ENCODE peak calls at places on chromosome 17, in nine cellular contexts. C is gastrocnemius medialis; N is stromal cell of bone marrow; I is stimulated activated CD8-positive, alpha-beta memory T cell treated with anti-CD3 and anti-CD28 coated beads, Interleukin-2, amount 100 ng/mL, for 48 hours; B is lower leg skin; Q is ovary; P is GF-D8; U is AG08395; T is amniotic stem cell. H is an unnamed sample.

GRCh38 chr17:39114744-39115534 is 36.5 kb downstream of the PLXDC1 start:
- DNase-seq in U (peak), P (no peak), B (no peak), I (no peak), Q (no peak), T (peak), N (peak), C (no peak), H (no peak)

GRCh38 chr17:79026345-79027273 is 2.6 kb downstream of the C1QTNF1 start:
- DNase-seq in B (peak), C (peak), N (no peak), U (peak), P (no peak), Q (peak), I (no peak), T (no peak), H (no peak)

GRCh38 chr17:41140360-41141132 is at the start of gene KRTAP4-6:
- DNase-seq in N (peak), B (no peak), U (peak), Q (no peak), T (peak), P (no peak), C (no peak), I (no peak), H (no peak)

GRCh38 chr17:50184611-50185398 is 16.6 kb downstream of the COL1A1 start:
- DNase-seq in P (no peak), I (no peak), C (peak), B (peak), Q (peak), N (no peak), T (no peak), U (no peak), H (peak)

GRCh38 chr17:41919840-41920579 is 1.3 kb upstream of the ACLY start:
- DNase-seq in I (no peak), T (no peak), Q (peak), C (peak), N (no peak), U (no peak), B (no peak), P (no peak), H (no peak)

GRCh38 chr17:57501016-57501415 is 244.1 kb downstream of the CCDC182 start:
- DNase-seq in B (no peak), C (no peak), P (no peak), U (no peak), N (no peak), Q (no peak), I (no peak), T (no peak), H (no peak)

GRCh38 chr17:40309031-40309937 is at the start of gene RARA:
- DNase-seq in I (no peak), B (peak), T (no peak), N (no peak), U (no peak), P (no peak), C (peak), Q (peak), H (no peak)

GRCh38 chr17:77322534-77323412 is 182.0 kb downstream of the SEC14L1 start:
- DNase-seq in N (peak), I (no peak), P (peak), C (peak), B (peak), Q (peak), U (peak), T (peak), H (peak)

GRCh38 chr17:67528751-67529436 is 151.8 kb downstream of the PITPNC1 start:
- DNase-seq in P (no peak), I (no peak), U (peak), B (peak), N (peak), T (peak), Q (peak), C (peak), H (no peak)

GRCh38 chr17:17119533-17119932 is 77.3 kb downstream of the MPRIP start:
- DNase-seq in T (no peak), I (peak), C (no peak), P (no peak), B (peak), Q (peak), N (peak), U (peak), H (peak)

GRCh38 chr17:83195330-83196087 is 116.1 kb downstream of the METRNL start:
- DNase-seq in C (peak), U (peak), B (peak), I (peak), P (no peak), N (peak), T (no peak), Q (no peak), H (no peak)

GRCh38 chr17:36773039-36773438 is 164.2 kb upstream of the LHX1 start:
- DNase-seq in I (no peak), T (no peak), B (no peak), U (no peak), N (no peak), Q (no peak), C (no peak), P (no peak), H (no peak)

GRCh38 chr17:40872416-40872815 is 5.4 kb upstream of the KRT12 start:
- DNase-seq in T (no peak), U (no peak), C (no peak), I (no peak), P (no peak), N (no peak), Q (no peak), B (no peak), H (no peak)